ENCODE peak calls at places on chromosomes 5 and 9, in five cellular contexts. Y is neural progenitor cell, X is MM.1S, F is mucosa of descending colon, H is heart left ventricle. T is an unnamed sample.

GRCh38 chr5:131329187-131329540 is 65.3 kb downstream of the CDC42SE2 start:
- DNase-seq in Y (no peak), X (no peak), F (no peak), H (no peak), T (no peak)

GRCh38 chr9:93127395-93127911 is 6.6 kb downstream of the NINJ1 start:
- DNase-seq in Y (no peak), X (no peak), F (peak; percentile 41), H (peak; percentile 40), T (no peak)

GRCh38 chr9:3708751-3709150 is 182.9 kb upstream of the RFX3 start:
- DNase-seq in Y (no peak), X (no peak), F (no peak), H (no peak), T (peak; percentile 27)

GRCh38 chr9:126395439-126396212 is 69.0 kb downstream of the MVB12B start:
- DNase-seq in Y (no peak), X (no peak), F (no peak), H (no peak), T (peak; percentile 43)

GRCh38 chr5:56259002-56259511 is 25.9 kb upstream of the ANKRD55 start:
- DNase-seq in Y (no peak), X (no peak), F (no peak), H (no peak), T (peak; percentile 98)

GRCh38 chr9:104872959-104873850 is 54.8 kb downstream of the ABCA1 start:
- DNase-seq in Y (no peak), X (no peak), F (no peak), H (peak; percentile 55), T (peak; percentile 95)

GRCh38 chr5:58860680-58861079 is 277.8 kb downstream of the RAB3C start:
- DNase-seq in Y (no peak), X (peak; percentile 24), F (no peak), H (no peak), T (peak; percentile 6)

GRCh38 chr5:59177644-59178043 is 594.8 kb downstream of the RAB3C start:
- DNase-seq in Y (no peak), X (no peak), F (no peak), H (no peak), T (no peak)

GRCh38 chr5:169125571-169125970 is 175.4 kb downstream of the SLIT3 start:
- DNase-seq in Y (peak; percentile 26), X (no peak), F (no peak), H (no peak), T (no peak)

GRCh38 chr5:23840083-23840482 is 332.7 kb downstream of the PRDM9 start:
- DNase-seq in Y (no peak), X (no peak), F (no peak), H (no peak), T (no peak)
- TF ChIP-seq CTCF in Y (peak; percentile 18), X (no peak), F (no peak), H (no peak), T (no peak)

DNA sequence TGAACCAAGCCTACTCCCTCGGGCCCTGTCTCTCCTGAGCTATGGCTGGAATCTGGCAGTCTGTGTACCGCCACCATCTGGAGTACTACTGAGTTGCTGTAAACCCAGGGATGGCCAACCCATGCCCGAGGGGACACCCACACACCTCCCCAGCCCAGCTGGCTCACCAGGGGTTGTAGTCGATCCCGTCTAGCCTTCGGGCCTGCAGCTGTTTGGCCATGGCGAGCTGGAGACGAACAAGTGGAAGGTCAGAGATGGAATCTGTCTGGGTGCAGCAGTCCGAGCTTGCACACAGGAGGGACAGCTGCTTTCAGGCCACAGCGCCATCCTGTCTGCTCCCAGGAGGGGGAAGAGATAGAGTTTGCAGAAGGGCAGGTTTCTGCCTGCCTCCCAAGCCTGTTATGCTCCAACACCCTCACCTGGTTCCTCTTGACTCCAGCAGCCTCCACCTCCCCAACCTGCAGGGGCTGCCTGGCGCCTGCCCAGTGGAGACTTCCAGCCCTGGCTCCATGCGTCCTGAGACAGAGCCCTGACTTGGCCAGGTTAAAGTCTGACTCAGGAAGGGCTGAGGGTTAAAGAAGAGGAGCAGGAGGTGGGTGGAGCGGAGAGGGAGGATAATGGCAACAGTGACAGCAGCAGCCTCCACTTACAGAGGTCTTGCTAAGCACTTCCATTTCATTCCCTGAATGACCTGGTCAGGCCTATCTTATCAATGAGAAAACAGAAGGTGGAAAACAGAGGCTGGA is 15.8 kb upstream of the SPOUT1 start:
- DNase-seq in Y (peak; percentile 12), X (no peak), F (no peak), H (no peak), T (no peak)
- TF ChIP-seq CTCF in Y (peak; percentile 9), X (no peak), F (no peak), H (no peak), T (no peak)

GRCh38 chr9:123823194-123823947 is 106.6 kb downstream of the DENND1A start:
- DNase-seq in Y (no peak), X (no peak), F (no peak), H (no peak), T (no peak)

GRCh38 chr9:123820139-123820538 is 109.8 kb downstream of the DENND1A start:
- DNase-seq in Y (no peak), X (no peak), F (no peak), H (no peak), T (no peak)

GRCh38 chr9:123828449-123828848 is 101.5 kb downstream of the DENND1A start:
- DNase-seq in Y (no peak), X (no peak), F (no peak), H (no peak), T (no peak)

DNA sequence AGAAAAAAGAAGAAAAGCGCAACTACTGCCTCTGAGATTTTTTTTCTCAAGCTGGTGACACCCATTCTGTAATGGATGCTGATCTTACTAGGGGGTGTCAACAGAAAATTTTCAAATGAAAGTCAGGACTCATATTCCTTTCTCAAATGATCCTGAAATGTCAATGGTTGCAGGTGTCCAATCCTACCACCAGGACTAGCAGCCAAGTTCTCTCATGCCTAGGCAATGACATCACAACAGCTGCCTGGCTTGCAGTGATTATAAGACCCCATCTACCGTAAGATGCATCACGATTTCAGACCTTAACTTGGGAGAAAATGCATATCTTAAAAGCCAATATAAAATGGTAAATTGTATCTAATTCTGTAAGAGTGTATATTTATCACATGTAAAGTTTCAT is 104.6 kb downstream of the DENND1A start:
- DNase-seq in Y (peak; percentile 18), X (no peak), F (no peak), H (no peak), T (no peak)
- TF ChIP-seq CTCF in Y (peak; percentile 20), X (no peak), F (no peak), H (no peak), T (no peak)

DNA sequence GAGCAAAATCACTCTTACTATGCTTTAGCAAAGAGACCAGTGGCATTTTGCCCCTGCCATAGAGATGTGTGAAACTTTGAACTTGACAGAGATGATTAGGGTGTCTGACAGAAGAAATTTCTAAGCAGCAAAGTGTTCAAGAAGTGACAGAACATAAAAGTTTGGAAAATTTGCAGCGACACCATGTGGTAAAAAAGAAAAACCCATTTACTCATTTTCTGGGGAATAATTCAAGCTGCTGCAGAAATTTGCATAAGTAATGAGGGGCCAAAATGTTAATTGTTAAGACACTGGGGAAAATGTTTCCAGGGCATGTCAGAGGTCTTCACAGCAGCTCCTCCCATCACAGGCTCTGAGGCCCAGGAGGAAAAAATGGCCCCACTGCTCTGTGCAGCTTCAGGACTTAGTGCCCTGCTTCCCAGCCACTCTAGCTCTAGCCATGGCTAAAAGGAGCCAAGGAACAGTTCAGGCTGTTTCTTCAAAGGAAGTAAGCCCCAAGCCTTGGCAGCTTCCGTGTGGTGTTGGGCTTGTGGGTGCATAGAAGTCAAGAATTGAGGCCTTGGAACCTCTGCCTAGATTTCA is 6.1 kb upstream of the AP3B1 start:
- DNase-seq in Y (no peak), X (peak; percentile 43), F (no peak), H (no peak), T (peak; percentile 37)
- TF ChIP-seq CTCF in Y (peak; percentile 35), X (peak; percentile 41), F (no peak), H (peak; percentile 44), T (peak; percentile 48)

DNA sequence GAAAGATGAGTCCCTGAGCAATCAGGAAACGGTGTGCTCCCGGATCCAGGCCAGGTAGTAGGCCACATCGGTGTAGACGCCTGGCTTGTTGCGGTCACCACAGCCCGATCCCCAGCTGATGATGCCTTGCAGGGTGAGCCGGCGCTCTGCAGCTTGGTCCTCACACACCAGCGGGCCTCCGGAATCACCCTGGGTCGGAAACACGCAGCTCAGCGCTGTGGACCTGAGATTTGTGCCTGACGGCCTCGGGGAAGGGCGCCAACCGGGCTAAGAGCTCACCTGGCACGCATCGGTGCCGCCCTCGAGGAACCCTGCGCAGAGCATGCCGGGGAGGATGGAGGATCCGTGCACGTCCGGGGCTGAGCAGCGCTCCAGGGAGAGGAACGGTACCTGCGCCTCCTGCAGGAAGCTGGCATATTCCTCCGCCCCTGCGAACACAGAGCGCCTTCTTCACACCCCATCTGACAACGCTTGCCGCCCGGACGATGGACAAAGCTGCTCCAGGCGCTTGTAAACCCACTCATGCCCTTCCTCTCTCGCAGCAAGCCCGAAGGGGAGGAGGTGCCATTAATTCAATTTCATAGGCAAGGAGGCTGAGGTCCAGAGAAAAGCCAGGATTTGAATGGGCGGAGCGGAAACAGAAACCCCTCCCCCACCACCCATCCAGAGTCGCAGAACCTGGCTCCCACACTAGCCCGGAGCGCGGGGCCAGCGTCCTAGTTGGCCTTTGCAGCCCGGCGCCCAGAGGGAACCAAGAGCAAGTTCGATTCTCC is 2.0 kb upstream of the PFN3 start:
- DNase-seq in Y (peak; percentile 88), X (no peak), F (peak; percentile 90), H (peak; percentile 38), T (peak; percentile 24)
- TF ChIP-seq CTCF in Y (peak; percentile 65), X (peak; percentile 13), F (peak; percentile 50), H (peak; percentile 10), T (peak; percentile 42)

GRCh38 chr5:95791751-95792150 is 30.8 kb downstream of the GLRX start:
- DNase-seq in Y (no peak), X (no peak), F (no peak), H (no peak), T (no peak)
- TF ChIP-seq CTCF in Y (no peak), X (no peak), F (no peak), H (no peak), T (no peak)

GRCh38 chr9:121449786-121450185 is 49.9 kb downstream of the GGTA1 start:
- DNase-seq in Y (no peak), X (no peak), F (no peak), H (no peak), T (no peak)

GRCh38 chr9:121447341-121447834 is 52.3 kb downstream of the GGTA1 start:
- DNase-seq in Y (no peak), X (peak; percentile 16), F (no peak), H (no peak), T (peak; percentile 89)

GRCh38 chr9:121441163-121441562 is 58.5 kb downstream of the GGTA1 start:
- DNase-seq in Y (no peak), X (no peak), F (no peak), H (no peak), T (no peak)

GRCh38 chr9:121450241-121450640 is 49.4 kb downstream of the GGTA1 start:
- DNase-seq in Y (no peak), X (no peak), F (no peak), H (no peak), T (peak; percentile 33)

DNA sequence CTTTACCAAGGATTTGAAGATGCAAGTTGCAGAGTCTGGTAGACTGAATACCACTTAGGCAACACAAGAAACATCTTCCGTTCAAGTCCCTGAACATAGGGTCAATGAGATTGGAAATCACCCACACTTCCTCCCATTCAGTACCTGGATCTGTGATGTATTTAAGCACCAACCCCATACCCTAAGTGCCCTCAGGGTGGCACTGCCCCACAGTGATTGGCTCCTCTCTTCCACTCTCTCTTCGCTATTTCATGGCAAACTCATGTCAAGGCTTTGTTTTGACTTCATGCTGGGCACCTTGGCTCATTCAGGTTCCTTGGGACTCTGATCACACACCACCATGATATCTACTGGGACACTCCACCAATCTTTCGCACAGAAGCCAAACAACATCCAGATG is 53.7 kb downstream of the GGTA1 start:
- DNase-seq in Y (no peak), X (no peak), F (no peak), H (no peak), T (no peak)
- TF ChIP-seq CTCF in Y (peak; percentile 34), X (no peak), F (no peak), H (no peak), T (no peak)

GRCh38 chr5:9544502-9545300 is 1.2 kb downstream of the SEMA5A start:
- DNase-seq in Y (peak; percentile 93), X (peak; percentile 81), F (peak; percentile 95), H (peak; percentile 86), T (peak; percentile 79)
- TF ChIP-seq CTCF in Y (peak; percentile 90), X (peak; percentile 94), F (peak; percentile 72), H (peak; percentile 76), T (peak; percentile 76)

T was measured in AG10803.